ENCODE peak calls at places on chromosome 4, in six cellular contexts. U is HEK293T, D is GM20000, G is endothelial cell of umbilical vein, W is sigmoid colon, Z is dorsolateral prefrontal cortex. S is an unnamed sample.

GRCh38 chr4:139603576-139604387 is 47.8 kb upstream of the SETD7 start:
- DNase-seq in G (peak), Z (peak), U (peak), W (no peak), D (peak), S (peak)

GRCh38 chr4:1241936-1242505 is 6.9 kb downstream of the CTBP1 start:
- DNase-seq in Z (no peak), W (peak), G (no peak), D (no peak), U (no peak), S (no peak)

GRCh38 chr4:123398803-123399637 is 2.4 kb downstream of the SPRY1 start:
- DNase-seq in W (peak), Z (peak), D (peak), G (peak), U (peak), S (peak)

GRCh38 chr4:139768366-139768765 is 102.7 kb downstream of the MGST2 start:
- DNase-seq in Z (no peak), G (no peak), D (no peak), U (no peak), W (no peak), S (no peak)

GRCh38 chr4:101178731-101179130 is 168.6 kb downstream of the PPP3CA start:
- DNase-seq in D (no peak), Z (no peak), G (no peak), U (no peak), W (no peak), S (no peak)

GRCh38 chr4:123554819-123555499 is 158.4 kb downstream of the SPRY1 start:
- DNase-seq in W (no peak), U (no peak), Z (no peak), D (no peak), G (peak), S (peak)

GRCh38 chr4:102503301-102503746 is 2.2 kb downstream of the NFKB1 start:
- DNase-seq in U (no peak), G (peak), Z (no peak), W (no peak), D (peak), S (no peak)

GRCh38 chr4:132614682-132615081 is 534.4 kb upstream of the PCDH10 start:
- DNase-seq in D (no peak), G (peak), W (no peak), U (no peak), Z (no peak), S (no peak)

GRCh38 chr4:145154573-145154972 is 25.8 kb downstream of the OTUD4 start:
- DNase-seq in G (peak), D (peak), Z (no peak), W (no peak), U (no peak), S (peak)

GRCh38 chr4:1940566-1940965 is 68.2 kb downstream of the NELFA start:
- DNase-seq in W (no peak), Z (no peak), U (no peak), G (no peak), D (no peak), S (no peak)

GRCh38 chr4:110742148-110742547 is 119.3 kb upstream of the PITX2 start:
- DNase-seq in W (no peak), G (peak), D (no peak), Z (no peak), U (no peak), S (no peak)

S was measured in dermis microvascular lymphatic vessel endothelial cell.